ENCODE peak calls at places on chromosomes 5 and 9, in four cellular contexts. L is HFF-Myc, D is GM12865, A is progenitor cell of endocrine pancreas. B is an unnamed sample.

GRCh38 chr5:126044111-126044668 is 379.0 kb upstream of the GRAMD2B start:
- DNase-seq in L (peak), D (no peak), A (no peak), B (no peak)

GRCh38 chr9:34578241-34579096 is 11.1 kb downstream of the CNTFR start:
- DNase-seq in L (no peak), D (no peak), A (no peak), B (no peak)

GRCh38 chr9:90204128-90204838 is 438.3 kb downstream of the DIRAS2 start:
- DNase-seq in L (no peak), D (no peak), A (no peak), B (no peak)

GRCh38 chr9:116149844-116150243 is 3.7 kb upstream of the PAPPA start:
- DNase-seq in L (no peak), D (peak), A (no peak), B (no peak)

GRCh38 chr5:174355208-174355612 is 309.7 kb downstream of the NSG2 start:
- DNase-seq in L (peak), D (no peak), A (no peak), B (no peak)

GRCh38 chr5:89307972-89308371 is 425.0 kb upstream of the MEF2C start:
- DNase-seq in L (no peak), D (no peak), A (no peak), B (no peak)

GRCh38 chr9:4508246-4508906 is 18.1 kb downstream of the SLC1A1 start:
- DNase-seq in L (no peak), D (no peak), A (no peak), B (no peak)

GRCh38 chr9:95142728-95143127 is 174.8 kb downstream of the FANCC start:
- DNase-seq in L (no peak), D (no peak), A (no peak), B (no peak)

GRCh38 chr9:130421802-130422276 is 22.9 kb upstream of the ASS1 start:
- DNase-seq in L (peak), D (no peak), A (no peak), B (no peak)

GRCh38 chr5:83562817-83563557 is 91.4 kb downstream of the VCAN start:
- DNase-seq in L (no peak), D (no peak), A (no peak), B (no peak)

GRCh38 chr5:167261309-167262100 is 1029.9 kb upstream of the WWC1 start:
- DNase-seq in L (no peak), D (peak), A (no peak), B (no peak)

GRCh38 chr5:169826618-169827017 is 153.7 kb downstream of the INSYN2B start:
- DNase-seq in L (no peak), D (no peak), A (no peak), B (no peak)

GRCh38 chr9:68825755-68826500 is 120.9 kb downstream of the PIP5K1B start:
- DNase-seq in L (no peak), D (no peak), A (no peak), B (no peak)

GRCh38 chr5:36398137-36398536 is 96.4 kb upstream of the RANBP3L start:
- DNase-seq in L (no peak), D (no peak), A (no peak), B (no peak)

GRCh38 chr5:8329773-8330172 is 460.8 kb downstream of the MTRR start:
- DNase-seq in L (no peak), D (no peak), A (no peak), B (no peak)

GRCh38 chr9:95452176-95452575 is 64.6 kb downstream of the PTCH1 start:
- DNase-seq in L (no peak), D (no peak), A (no peak), B (no peak)

GRCh38 chr9:34059954-34060353 is 11.3 kb upstream of the UBAP2 start:
- DNase-seq in L (no peak), D (no peak), A (no peak), B (no peak)

GRCh38 chr5:54829102-54829501 is 156.3 kb downstream of the ESM1 start:
- DNase-seq in L (no peak), D (no peak), A (no peak), B (no peak)

GRCh38 chr9:127741831-127742434 is 6.8 kb upstream of the TOR2A start:
- DNase-seq in L (no peak), D (no peak), A (peak), B (no peak)

GRCh38 chr9:82606761-82607382 is 456.1 kb downstream of the RASEF start:
- DNase-seq in L (peak), D (peak), A (peak), B (no peak)

GRCh38 chr5:100861148-100861547 is 41.9 kb downstream of the ST8SIA4 start:
- DNase-seq in L (no peak), D (peak), A (no peak), B (no peak)

GRCh38 chr5:54563083-54563761 is 45.7 kb downstream of the SNX18 start:
- DNase-seq in L (no peak), D (no peak), A (no peak), B (no peak)

GRCh38 chr5:168713051-168713450 is 133.9 kb upstream of the PANK3 start:
- DNase-seq in L (no peak), D (no peak), A (no peak), B (peak)

GRCh38 chr9:128150594-128151342 is 1.5 kb downstream of the LCN2 start:
- DNase-seq in L (no peak), D (peak), A (no peak), B (no peak)

GRCh38 chr9:36899406-36899805 is 134.7 kb downstream of the PAX5 start:
- DNase-seq in L (no peak), D (no peak), A (no peak), B (no peak)

DNA sequence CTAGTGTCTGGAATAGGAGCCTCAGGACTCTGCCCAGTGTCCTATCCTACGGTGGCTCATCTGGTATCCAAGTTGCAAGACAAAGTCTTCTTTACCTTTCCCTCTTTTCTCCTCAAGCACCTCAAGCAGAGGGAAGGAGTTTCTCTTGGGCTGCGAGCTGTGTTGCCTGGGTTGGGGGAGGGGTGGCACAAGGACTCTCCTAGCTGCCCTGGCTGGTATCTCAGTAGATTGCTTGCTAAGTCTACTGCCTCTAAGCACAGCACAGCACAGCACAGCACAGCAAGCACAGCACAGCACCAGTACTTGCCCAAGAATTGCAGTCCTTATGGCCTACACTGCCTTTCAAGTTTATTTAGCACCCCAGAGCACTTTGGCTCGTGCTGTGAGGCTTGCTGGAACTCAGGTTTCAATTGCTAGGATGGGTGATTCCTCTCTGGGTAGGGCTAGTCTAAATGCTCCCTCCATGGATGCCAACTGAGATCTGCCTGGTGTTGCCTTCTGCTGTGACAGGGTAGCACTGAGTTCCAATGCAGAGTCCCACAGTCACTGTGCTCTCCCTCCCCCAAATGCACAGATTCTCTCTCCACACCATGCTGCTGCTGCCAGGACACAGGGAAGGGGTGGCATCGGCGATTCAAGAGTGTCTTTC is 213.1 kb upstream of the POU5F2 start:
- DNase-seq in L (no peak), D (no peak), A (no peak), B (no peak)
- TF ChIP-seq CTCF in L (no peak), D (no peak), A (no peak), B (no peak)

GRCh38 chr9:110429453-110429852 is 91.8 kb upstream of the TXNDC8 start:
- DNase-seq in L (no peak), D (no peak), A (no peak), B (no peak)
- TF ChIP-seq CTCF in L (peak), D (no peak), A (no peak), B (no peak)

GRCh38 chr9:137778336-137778735 is 99.2 kb upstream of the CACNA1B start:
- DNase-seq in L (no peak), D (no peak), A (no peak), B (no peak)
- TF ChIP-seq CTCF in L (no peak), D (no peak), A (no peak), B (no peak)

GRCh38 chr5:147068998-147069397 is 165.8 kb upstream of the STK32A start:
- DNase-seq in L (no peak), D (no peak), A (no peak), B (no peak)
- TF ChIP-seq CTCF in L (no peak), D (no peak), A (no peak), B (no peak)

DNA sequence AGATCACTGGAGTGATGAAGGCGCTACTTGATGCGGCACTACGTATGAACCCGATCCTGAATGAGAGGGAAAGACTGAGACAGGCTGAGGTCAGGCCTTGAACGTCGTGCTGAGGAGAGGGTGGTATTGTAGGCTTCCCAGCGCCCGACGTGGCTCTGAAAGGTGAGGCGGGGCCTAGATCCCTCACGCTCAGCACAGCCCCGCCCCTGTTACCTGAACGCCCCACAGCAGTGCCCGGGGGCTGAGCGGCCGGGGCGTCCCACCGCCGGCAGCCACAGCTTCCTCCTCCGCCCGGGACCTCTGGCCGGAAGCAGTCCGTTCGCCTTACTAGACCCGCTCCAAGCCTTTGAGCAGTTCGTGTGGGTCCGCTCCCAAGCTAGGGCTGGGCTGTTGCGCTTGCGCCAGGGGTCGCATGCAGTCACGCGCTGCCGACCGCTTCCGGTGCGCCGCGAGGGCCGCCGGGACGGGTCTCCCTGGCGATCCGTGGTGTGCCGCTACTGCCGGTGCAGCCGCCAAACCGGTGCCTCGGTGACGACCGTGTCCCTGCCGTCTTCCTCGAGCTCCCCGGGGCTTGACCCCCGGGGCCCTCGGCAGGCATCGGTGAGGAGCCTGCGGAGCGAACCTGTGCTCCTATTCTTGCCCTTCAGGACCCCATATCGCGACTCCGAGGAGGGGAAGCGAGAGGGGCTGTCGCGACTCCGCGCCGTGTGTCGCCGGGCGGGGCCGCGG is at the start of the genes HMGXB3 and TIGD6:
- DNase-seq in L (peak), D (peak), A (peak), B (peak)
- TF ChIP-seq CTCF in L (no peak), D (no peak), A (no peak), B (peak)

DNA sequence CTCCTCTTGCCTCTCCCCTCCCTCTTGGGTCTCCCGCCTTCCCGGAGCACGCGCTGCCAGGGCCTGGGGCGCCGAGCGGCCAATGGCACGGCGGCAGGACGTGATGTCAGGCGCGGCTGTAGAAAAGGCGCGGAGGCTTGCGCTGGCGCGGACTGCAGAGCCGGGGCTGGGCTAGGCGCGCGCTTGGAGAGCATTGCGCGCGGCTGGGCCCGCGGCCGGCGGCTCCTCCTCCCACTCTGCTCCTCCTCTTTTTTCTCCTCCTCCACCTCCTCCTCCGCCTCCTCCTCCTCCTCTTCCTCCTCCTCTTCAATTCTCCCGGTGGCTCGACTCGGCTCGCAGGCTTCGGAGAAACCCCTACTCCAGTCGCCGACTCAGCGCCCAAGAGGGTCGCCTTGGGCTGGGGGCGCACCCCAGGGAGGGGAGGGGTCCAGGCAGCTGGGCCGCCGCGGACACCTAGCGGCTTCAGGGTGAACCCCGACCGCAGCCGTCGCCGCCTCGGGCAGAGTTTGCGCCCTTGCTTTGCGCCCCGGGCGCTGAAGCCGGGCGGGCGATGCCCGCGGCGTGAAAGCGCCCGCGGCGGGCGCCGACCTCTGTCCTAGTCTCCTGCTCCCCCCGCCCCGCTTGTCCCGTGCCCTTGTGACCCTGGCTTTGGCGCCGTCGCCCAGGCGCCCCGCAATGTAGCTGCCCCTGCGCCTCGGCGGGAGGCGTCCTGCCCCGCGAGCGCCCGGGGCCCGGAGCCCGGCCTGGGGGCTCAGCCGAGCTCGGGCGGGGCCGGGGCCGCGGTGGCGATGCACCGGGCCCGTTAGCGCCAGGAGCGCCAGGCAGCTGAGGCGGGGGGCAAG is at the start of gene LHX2:
- DNase-seq in L (peak), D (peak), A (no peak), B (peak)
- TF ChIP-seq CTCF in L (no peak), D (peak), A (no peak), B (peak)

DNA sequence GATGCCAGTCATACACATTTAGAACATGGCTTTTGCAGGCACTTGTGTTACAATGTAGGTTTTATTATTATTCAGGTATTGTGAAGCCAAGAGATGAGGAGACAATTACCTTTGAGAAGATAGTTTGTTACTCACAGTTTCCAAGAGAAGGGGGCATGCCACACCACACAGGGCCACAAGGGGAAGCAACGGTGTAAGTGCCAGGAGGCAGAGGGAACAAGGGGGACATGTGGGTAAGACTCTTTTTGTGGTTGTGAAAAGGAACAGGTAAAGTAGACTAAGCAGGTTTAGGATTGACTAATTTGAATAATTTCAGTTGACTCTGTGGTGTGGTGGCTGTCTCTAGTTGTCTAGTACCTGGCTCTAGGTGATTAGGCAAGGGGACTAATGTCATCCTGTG is 191.2 kb downstream of the TRPM6 start:
- DNase-seq in L (no peak), D (no peak), A (no peak), B (no peak)
- TF ChIP-seq CTCF in L (peak), D (peak), A (peak), B (peak)

GRCh38 chr9:125189361-125190289 is at the start of gene PPP6C:
- DNase-seq in L (peak), D (peak), A (peak), B (peak)
- TF ChIP-seq CTCF in L (peak), D (peak), A (peak), B (peak)

DNA sequence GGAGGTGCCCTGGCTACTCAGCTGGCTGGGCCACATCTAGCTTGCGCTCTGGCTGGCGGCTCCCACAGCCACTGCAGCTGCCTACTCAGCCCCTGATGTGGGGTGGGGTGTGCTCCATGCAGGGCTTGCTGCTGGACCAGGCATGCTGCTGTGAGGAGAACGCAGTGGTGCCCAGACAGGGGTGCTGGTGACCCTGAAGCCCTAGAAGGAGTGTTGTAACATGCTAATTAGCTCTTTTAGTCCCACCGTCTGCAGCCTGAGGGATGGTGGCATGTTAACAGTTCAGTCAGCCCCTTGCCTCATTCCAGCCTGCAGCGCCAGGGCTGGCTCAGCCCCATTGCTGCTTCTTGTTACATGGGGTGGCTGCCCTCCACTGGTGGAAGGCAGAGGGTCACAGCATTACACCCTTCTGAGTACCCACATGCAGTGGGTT is 642.3 kb downstream of the DMRTA1 start:
- DNase-seq in L (no peak), D (peak), A (peak), B (no peak)
- TF ChIP-seq CTCF in L (no peak), D (peak), A (peak), B (peak)

B was measured in type B pancreatic cell.